ENCODE peak calls at places on chromosomes 6 and 20, in eight cellular contexts. K, A, X, P, G, Z, N and Q are unnamed samples.

GRCh38 chr6:28589234-28589951 is 63.7 kb downstream of the GPX5 start:
- DNase-seq in X (no peak), K (no peak), G (peak), P (peak), A (no peak), Z (no peak), N (no peak), Q (peak)

GRCh38 chr6:56552212-56553130 is 90.2 kb downstream of the DST start:
- DNase-seq in G (no peak), K (no peak), P (no peak), X (no peak), A (no peak), Z (no peak), N (no peak), Q (no peak)

GRCh38 chr20:2946988-2947961 is 74.0 kb downstream of the PTPRA start:
- DNase-seq in G (no peak), K (no peak), A (no peak), X (no peak), N (peak), P (no peak), Z (no peak), Q (no peak)

GRCh38 chr20:48041078-48041780 is 255.9 kb upstream of the SULF2 start:
- DNase-seq in P (no peak), K (no peak), A (no peak), G (no peak), N (no peak), X (no peak), Z (no peak), Q (no peak)

GRCh38 chr20:62921119-62921687 is 5.1 kb downstream of the DIDO1 start:
- DNase-seq in N (peak), P (peak), X (peak), K (no peak), Z (no peak), G (no peak), A (no peak), Q (no peak)

GRCh38 chr6:169212897-169213813 is 40.5 kb downstream of the THBS2 start:
- DNase-seq in A (peak), P (peak), Z (peak), N (peak), K (peak), X (peak), G (peak), Q (peak)

GRCh38 chr6:44400572-44400971 is 13.1 kb downstream of the CDC5L start:
- DNase-seq in P (no peak), Z (no peak), N (no peak), K (no peak), G (no peak), X (no peak), A (no peak), Q (no peak)

GRCh38 chr20:43442310-43442880 is 15.3 kb upstream of the SRSF6 start:
- DNase-seq in P (no peak), Z (no peak), X (no peak), K (no peak), N (no peak), A (no peak), G (no peak), Q (no peak)

GRCh38 chr6:159422041-159422984 is 253.1 kb downstream of the FNDC1 start:
- DNase-seq in Z (peak), N (no peak), X (no peak), P (no peak), A (no peak), G (no peak), K (no peak), Q (no peak)

GRCh38 chr6:56730663-56731529 is 88.2 kb upstream of the DST start:
- DNase-seq in G (no peak), N (no peak), X (no peak), Z (no peak), P (no peak), K (no peak), A (no peak), Q (no peak)

GRCh38 chr6:29908710-29909109 is 33.6 kb upstream of the HLA-A start:
- DNase-seq in K (no peak), Z (no peak), X (no peak), N (no peak), A (no peak), G (no peak), P (no peak), Q (no peak)

GRCh38 chr6:16804007-16804303 is 42.7 kb upstream of the ATXN1 start:
- DNase-seq in Z (no peak), X (no peak), P (no peak), A (no peak), K (no peak), N (no peak), G (no peak), Q (no peak)

GRCh38 chr6:49551866-49552129 is 1.3 kb downstream of the C6orf141 start:
- DNase-seq in P (no peak), N (no peak), A (no peak), Z (no peak), K (no peak), X (no peak), G (no peak), Q (no peak)

GRCh38 chr6:135393289-135393688 is 104.3 kb downstream of the AHI1 start:
- DNase-seq in G (no peak), K (no peak), A (no peak), Z (no peak), X (no peak), P (no peak), N (no peak), Q (no peak)

GRCh38 chr20:16806061-16806460 is 57.9 kb downstream of the OTOR start:
- DNase-seq in P (no peak), N (no peak), A (no peak), X (no peak), Z (no peak), G (no peak), K (no peak), Q (no peak)

GRCh38 chr6:10300071-10300470 is 114.8 kb downstream of the TFAP2A start:
- DNase-seq in Z (no peak), G (no peak), X (no peak), P (no peak), K (no peak), N (no peak), A (no peak), Q (no peak)

GRCh38 chr6:95133578-95133977 is 443.8 kb upstream of the MANEA start:
- DNase-seq in G (no peak), P (no peak), Z (no peak), N (no peak), A (no peak), X (no peak), K (no peak), Q (peak)

GRCh38 chr6:146310628-146311027 is 233.0 kb upstream of the RAB32 start:
- DNase-seq in G (no peak), X (no peak), A (no peak), N (no peak), K (no peak), P (no peak), Z (no peak), Q (no peak)

GRCh38 chr6:15823838-15824414 is 161.1 kb upstream of the DTNBP1 start:
- DNase-seq in N (no peak), A (no peak), G (no peak), P (no peak), X (no peak), Z (no peak), K (no peak), Q (no peak)

GRCh38 chr6:132167966-132168365 is 216.8 kb upstream of the CCN2 start:
- DNase-seq in G (no peak), X (no peak), A (no peak), Z (no peak), P (no peak), K (no peak), N (no peak), Q (no peak)

GRCh38 chr6:20711518-20711917 is 177.3 kb downstream of the CDKAL1 start:
- DNase-seq in A (no peak), N (no peak), G (no peak), Z (no peak), X (no peak), P (no peak), K (no peak), Q (no peak)

GRCh38 chr20:31930758-31931157 is 21.1 kb downstream of the PDRG1 start:
- DNase-seq in G (no peak), N (no peak), A (no peak), X (no peak), K (no peak), Z (no peak), P (no peak), Q (no peak)

GRCh38 chr20:10649080-10649816 is 24.6 kb downstream of the JAG1 start:
- DNase-seq in A (no peak), Z (no peak), N (no peak), P (no peak), G (no peak), X (no peak), K (no peak), Q (no peak)

GRCh38 chr20:32580970-32581838 is 3.9 kb downstream of the NOL4L start:
- DNase-seq in A (no peak), X (no peak), P (peak), Z (no peak), N (peak), G (no peak), K (no peak), Q (no peak)

GRCh38 chr6:152161501-152161900 is 354.0 kb downstream of the ESR1 start:
- DNase-seq in Z (no peak), N (no peak), A (no peak), P (no peak), K (no peak), X (no peak), G (no peak), Q (no peak)

GRCh38 chr20:37560629-37561028 is 33.0 kb upstream of the BLCAP start:
- DNase-seq in K (no peak), A (no peak), N (no peak), X (no peak), G (no peak), P (no peak), Z (no peak), Q (no peak)

GRCh38 chr6:46005254-46005653 is 10.4 kb downstream of the CLIC5 start:
- DNase-seq in A (no peak), G (no peak), X (no peak), P (no peak), K (no peak), Z (no peak), N (no peak), Q (no peak)

GRCh38 chr6:26420607-26421235 is 18.6 kb downstream of the BTN3A1 start:
- DNase-seq in A (peak), G (peak), N (no peak), K (no peak), Z (no peak), X (no peak), P (no peak), Q (no peak)

GRCh38 chr6:4861564-4861963 is 85.4 kb downstream of the CDYL start:
- DNase-seq in G (no peak), Z (no peak), X (no peak), A (no peak), K (no peak), N (no peak), P (no peak), Q (no peak)

GRCh38 chr20:45467861-45468260 is 1.7 kb upstream of the WFDC2 start:
- DNase-seq in Z (no peak), P (no peak), X (no peak), N (peak), A (no peak), K (no peak), G (no peak), Q (no peak)

GRCh38 chr6:33589723-33590530 is 9.9 kb upstream of the BAK1 start:
- DNase-seq in Z (no peak), K (peak), A (peak), N (peak), G (peak), X (peak), P (peak), Q (no peak)

GRCh38 chr6:1832844-1833787 is 223.4 kb downstream of the FOXC1 start:
- DNase-seq in P (no peak), G (no peak), Z (peak), A (peak), X (peak), K (no peak), N (no peak), Q (no peak)

GRCh38 chr6:168012431-168013249 is 15.2 kb downstream of the KIF25 start:
- DNase-seq in K (no peak), N (no peak), Z (no peak), X (peak), P (no peak), A (no peak), G (peak), Q (no peak)

GRCh38 chr20:10619427-10619826 is 54.4 kb downstream of the JAG1 start:
- DNase-seq in A (no peak), Z (no peak), G (no peak), X (no peak), P (no peak), K (no peak), N (no peak), Q (no peak)

GRCh38 chr6:104921896-104922295 is 35.0 kb upstream of the LIN28B start:
- DNase-seq in A (no peak), G (no peak), N (no peak), P (no peak), X (no peak), K (no peak), Z (no peak), Q (no peak)

GRCh38 chr20:63468421-63468820 is 4.0 kb downstream of the KCNQ2 start:
- DNase-seq in K (no peak), N (no peak), P (no peak), X (no peak), G (no peak), A (no peak), Z (no peak), Q (no peak)

GRCh38 chr6:147772724-147773123 is 264.2 kb downstream of the SAMD5 start:
- DNase-seq in K (no peak), P (no peak), G (no peak), X (no peak), Z (no peak), N (no peak), A (no peak), Q (no peak)

GRCh38 chr6:147768969-147769368 is 260.5 kb downstream of the SAMD5 start:
- DNase-seq in Z (no peak), A (no peak), X (no peak), P (no peak), N (no peak), K (no peak), G (no peak), Q (no peak)

GRCh38 chr6:147765541-147765940 is 257.1 kb downstream of the SAMD5 start:
- DNase-seq in N (no peak), G (no peak), Z (no peak), P (no peak), X (no peak), K (no peak), A (no peak), Q (no peak)

GRCh38 chr6:147770221-147770620 is 261.7 kb downstream of the SAMD5 start:
- DNase-seq in G (no peak), A (no peak), Z (no peak), X (no peak), K (no peak), P (no peak), N (no peak), Q (no peak)

DNA sequence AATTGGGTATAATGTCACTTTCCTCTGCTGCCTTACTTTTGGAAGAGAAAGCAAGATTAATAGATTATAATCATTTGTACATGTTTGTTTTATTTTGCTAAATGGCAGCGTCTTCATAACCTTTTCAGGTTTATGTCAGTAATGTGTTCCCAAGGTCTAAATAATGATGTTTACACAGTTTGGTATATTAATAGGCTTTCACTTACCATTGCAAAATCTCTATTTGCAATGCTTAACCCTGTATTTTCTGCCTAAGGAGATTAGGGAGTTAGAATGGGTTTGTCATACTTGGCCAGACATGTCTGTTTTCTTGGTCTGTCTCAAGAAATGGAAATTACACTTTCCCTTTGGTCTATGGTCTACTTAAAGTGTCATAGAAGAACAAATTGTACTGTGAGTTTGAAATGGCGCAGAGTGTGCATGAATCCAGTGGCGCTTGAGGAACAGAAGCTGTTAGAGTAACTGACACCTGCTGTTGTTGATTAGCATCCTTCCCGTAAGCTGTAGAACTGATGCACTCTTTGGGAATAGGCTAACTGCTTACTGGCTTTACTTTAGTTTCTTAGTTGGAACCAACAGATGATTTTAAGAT is 261.1 kb downstream of the SAMD5 start:
- DNase-seq in K (no peak), G (no peak), X (no peak), P (no peak), Z (no peak), N (no peak), A (no peak), Q (no peak)
- H3K4me3 ChIP-seq in K (no peak), G (no peak), X (no peak), P (no peak), Z (no peak), N (no peak), A (no peak), Q (no peak)

GRCh38 chr6:148598690-148599089 is 148.1 kb upstream of the UST start:
- DNase-seq in G (no peak), N (no peak), K (no peak), X (no peak), A (no peak), P (no peak), Z (no peak), Q (no peak)
- H3K27ac ChIP-seq in G (peak), N (no peak), K (peak), X (no peak), A (peak), P (no peak), Z (no peak), Q (no peak)

GRCh38 chr6:103000686-103001085 is 1607.2 kb downstream of the GRIK2 start:
- DNase-seq in N (no peak), P (no peak), X (no peak), G (no peak), K (no peak), Z (no peak), A (no peak), Q (no peak)

GRCh38 chr6:102995491-102995890 is 1602.0 kb downstream of the GRIK2 start:
- DNase-seq in P (no peak), A (no peak), X (no peak), K (no peak), G (no peak), Z (no peak), N (no peak), Q (no peak)

GRCh38 chr6:102994866-102995265 is 1601.4 kb downstream of the GRIK2 start:
- DNase-seq in G (no peak), A (no peak), Z (no peak), X (no peak), K (no peak), P (no peak), N (no peak), Q (no peak)
- H3K4me3 ChIP-seq in G (no peak), A (no peak), Z (no peak), X (no peak), K (no peak), P (no peak), N (no peak), Q (no peak)

GRCh38 chr20:22880277-22880676 is 154.8 kb upstream of the SSTR4 start:
- DNase-seq in X (no peak), K (no peak), N (no peak), Z (no peak), A (no peak), P (no peak), G (no peak), Q (no peak)
- H3K27ac ChIP-seq in X (no peak), K (no peak), N (no peak), Z (no peak), A (no peak), P (no peak), G (no peak), Q (no peak)

DNA sequence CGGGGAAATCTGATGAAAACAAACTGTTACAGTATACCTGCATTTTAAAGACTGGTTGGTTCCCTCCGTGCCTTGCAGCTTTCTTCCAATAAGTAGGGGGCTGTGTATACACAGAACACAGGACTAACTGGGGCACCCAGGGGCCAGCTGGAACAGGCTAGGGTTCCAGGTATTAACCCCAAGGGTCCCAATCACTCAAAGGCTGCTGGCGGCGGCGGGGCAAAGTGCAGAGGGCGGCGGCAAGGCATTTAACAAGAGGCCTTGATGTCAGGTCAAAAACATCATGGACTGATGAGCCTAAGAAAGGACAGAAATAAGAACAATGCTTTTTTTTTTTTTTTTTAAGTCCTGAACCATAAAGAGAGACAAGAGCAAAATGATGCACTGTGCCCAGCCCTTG is 2.5 kb downstream of the PMEPA1 start:
- DNase-seq in Z (no peak), K (no peak), P (no peak), X (no peak), A (no peak), G (no peak), N (no peak), Q (no peak)
- H3K4me3 ChIP-seq in Z (peak), K (no peak), P (no peak), X (no peak), A (no peak), G (no peak), N (no peak), Q (no peak)

GRCh38 chr6:27478141-27478705 is 5.3 kb upstream of the ZNF184 start:
- DNase-seq in P (no peak), G (no peak), Z (no peak), X (no peak), N (no peak), A (no peak), K (no peak), Q (no peak)
- H3K27ac ChIP-seq in P (peak), G (no peak), Z (peak), X (peak), N (peak), A (peak), K (peak), Q (no peak)

GRCh38 chr20:57392130-57392445 is 892 bp downstream of the RBM38 start:
- DNase-seq in N (no peak), Z (no peak), A (no peak), X (peak), P (no peak), K (no peak), G (no peak), Q (no peak)
- H3K4me3 ChIP-seq in N (peak), Z (peak), A (peak), X (peak), P (peak), K (peak), G (peak), Q (peak)